ENCODE peak calls at places on chromosomes 2 and 18, in eight cellular contexts. F is NB4, E is sigmoid colon, K is tibial nerve, S is stomach, T is esophagus squamous epithelium, Y is A549, L is gastrocnemius medialis. Q is an unnamed sample.

GRCh38 chr18:49206717-49207116 is 253.7 kb downstream of the DYM start:
- DNase-seq in F (peak), E (no peak), K (no peak), S (no peak), T (no peak), Y (no peak), L (no peak), Q (no peak)

GRCh38 chr2:111221701-111222100 is 101.0 kb downstream of the BCL2L11 start:
- DNase-seq in F (no peak), E (no peak), K (no peak), S (no peak), T (no peak), Y (no peak), L (no peak), Q (no peak)

GRCh38 chr2:232435375-232435648 is 20.6 kb upstream of the ALPI start:
- DNase-seq in F (no peak), E (no peak), K (no peak), S (no peak), T (no peak), Y (no peak), L (no peak), Q (no peak)

GRCh38 chr2:105877945-105878344 is 133.2 kb downstream of the NCK2 start:
- DNase-seq in F (no peak), E (no peak), K (no peak), S (no peak), T (no peak), Y (no peak), L (no peak), Q (no peak)

GRCh38 chr2:169066817-169067356 is 2.5 kb upstream of the DHRS9 start:
- DNase-seq in F (peak), E (no peak), K (no peak), S (no peak), T (no peak), Y (no peak), L (no peak), Q (no peak)

GRCh38 chr18:63342206-63342605 is 22.6 kb upstream of the BCL2 start:
- DNase-seq in F (peak), E (no peak), K (no peak), S (no peak), T (no peak), Y (peak), L (no peak), Q (no peak)

GRCh38 chr18:7789853-7790552 is 222.9 kb downstream of the PTPRM start:
- DNase-seq in F (peak), E (no peak), K (no peak), S (peak), T (no peak), Y (peak), L (no peak), Q (peak)

GRCh38 chr2:233994191-233994590 is 56.3 kb upstream of the SPP2 start:
- DNase-seq in F (no peak), E (no peak), K (no peak), S (no peak), T (no peak), Y (no peak), L (no peak), Q (no peak)

GRCh38 chr2:227939271-227940027 is 68.0 kb downstream of the DAW1 start:
- DNase-seq in F (peak), E (no peak), K (no peak), S (no peak), T (no peak), Y (peak), L (no peak), Q (peak)

GRCh38 chr2:42788478-42788793 is 3.9 kb downstream of the HAAO start:
- DNase-seq in F (no peak), E (no peak), K (no peak), S (no peak), T (no peak), Y (no peak), L (no peak), Q (no peak)

GRCh38 chr2:58950795-58951462 is 709.8 kb upstream of the FANCL start:
- DNase-seq in F (no peak), E (no peak), K (no peak), S (no peak), T (no peak), Y (no peak), L (no peak), Q (no peak)

GRCh38 chr2:240570531-240571313 is 2.4 kb downstream of the RNPEPL1 start:
- DNase-seq in F (no peak), E (peak), K (peak), S (peak), T (no peak), Y (no peak), L (no peak), Q (no peak)

GRCh38 chr18:48263913-48264506 is 145.2 kb downstream of the ZBTB7C start:
- DNase-seq in F (no peak), E (no peak), K (no peak), S (no peak), T (no peak), Y (no peak), L (no peak), Q (peak)

GRCh38 chr2:45753381-45753780 is 101.9 kb downstream of the PRKCE start:
- DNase-seq in F (no peak), E (no peak), K (no peak), S (no peak), T (no peak), Y (no peak), L (no peak), Q (no peak)

GRCh38 chr2:59959944-59960343 is 593.5 kb downstream of the BCL11A start:
- DNase-seq in F (no peak), E (no peak), K (no peak), S (no peak), T (no peak), Y (no peak), L (no peak), Q (no peak)

GRCh38 chr2:63822478-63822877 is 19.2 kb upstream of the UGP2 start:
- DNase-seq in F (no peak), E (no peak), K (no peak), S (no peak), T (no peak), Y (no peak), L (no peak), Q (no peak)
- TF ChIP-seq POLR2A in F (no peak), E (no peak), K (no peak), S (no peak), T (no peak), Y (no peak), L (no peak), Q (no peak)

GRCh38 chr18:56650944-56651770 is at the start of gene WDR7:
- DNase-seq in F (peak), E (peak), K (peak), S (peak), T (peak), Y (peak), L (peak), Q (peak)
- TF ChIP-seq POLR2A in F (no peak), E (peak), K (no peak), S (no peak), T (peak), Y (no peak), L (peak), Q (peak)

GRCh38 chr2:151830966-151831365 is 2.7 kb upstream of the ARL5A start:
- DNase-seq in F (no peak), E (no peak), K (no peak), S (no peak), T (no peak), Y (no peak), L (no peak), Q (no peak)

GRCh38 chr2:151826737-151827157 is 1.5 kb downstream of the ARL5A start:
- DNase-seq in F (peak), E (no peak), K (no peak), S (no peak), T (no peak), Y (no peak), L (no peak), Q (no peak)

GRCh38 chr2:151827564-151828142 is 568 bp downstream of the ARL5A start:
- DNase-seq in F (peak), E (peak), K (no peak), S (no peak), T (no peak), Y (peak), L (no peak), Q (no peak)

GRCh38 chr2:151828890-151829324 is 686 bp upstream of the ARL5A start:
- DNase-seq in F (no peak), E (no peak), K (no peak), S (no peak), T (no peak), Y (no peak), L (no peak), Q (no peak)

GRCh38 chr2:151828143-151828889 is at the start of gene ARL5A:
- DNase-seq in F (peak), E (peak), K (peak), S (peak), T (peak), Y (peak), L (peak), Q (peak)
- TF ChIP-seq POLR2A in F (peak), E (peak), K (peak), S (no peak), T (peak), Y (peak), L (peak), Q (peak)

DNA sequence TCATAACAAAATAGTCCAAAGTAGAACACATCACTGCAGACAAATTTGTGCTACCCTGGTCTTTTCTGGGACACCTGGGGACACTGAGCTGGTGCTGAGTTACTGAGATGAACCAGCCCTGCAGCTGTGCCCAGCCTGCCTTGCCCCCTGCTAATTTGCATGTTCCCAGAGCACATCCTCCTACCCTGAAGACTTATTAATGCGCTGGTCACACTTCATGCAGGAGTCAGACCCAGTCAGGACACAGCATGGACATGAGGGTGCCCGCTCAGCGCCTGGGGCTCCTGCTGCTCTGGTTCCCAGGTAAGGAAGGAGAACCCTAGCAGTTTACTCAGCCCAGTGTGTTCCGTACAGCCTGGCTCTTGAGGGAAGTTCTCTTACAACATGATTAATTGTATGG is 1518.3 kb downstream of the RPIA start:
- DNase-seq in F (no peak), E (no peak), K (no peak), S (no peak), T (no peak), Y (no peak), L (no peak), Q (no peak)
- TF ChIP-seq POLR2A in F (no peak), E (no peak), K (no peak), S (no peak), T (no peak), Y (no peak), L (no peak), Q (no peak)

GRCh38 chr2:157839822-157840221 is 36.3 kb downstream of the ACVR1 start:
- DNase-seq in F (peak), E (no peak), K (no peak), S (no peak), T (no peak), Y (no peak), L (no peak), Q (no peak)

GRCh38 chr2:157837851-157838441 is 38.2 kb downstream of the ACVR1 start:
- DNase-seq in F (peak), E (peak), K (no peak), S (no peak), T (no peak), Y (no peak), L (peak), Q (no peak)

GRCh38 chr2:157839162-157839801 is 36.8 kb downstream of the ACVR1 start:
- DNase-seq in F (no peak), E (no peak), K (no peak), S (no peak), T (no peak), Y (no peak), L (peak), Q (peak)

GRCh38 chr2:157840568-157841156 is 35.5 kb downstream of the ACVR1 start:
- DNase-seq in F (no peak), E (no peak), K (no peak), S (peak), T (no peak), Y (no peak), L (peak), Q (no peak)

GRCh38 chr2:157838442-157839161 is 37.5 kb downstream of the ACVR1 start:
- DNase-seq in F (peak), E (no peak), K (no peak), S (peak), T (no peak), Y (peak), L (peak), Q (peak)
- TF ChIP-seq POLR2A in F (no peak), E (no peak), K (no peak), S (no peak), T (no peak), Y (no peak), L (peak), Q (no peak)

GRCh38 chr2:7034313-7034712 is 117.1 kb downstream of the RNF144A start:
- DNase-seq in F (peak), E (peak), K (no peak), S (no peak), T (no peak), Y (no peak), L (no peak), Q (no peak)
- TF ChIP-seq POLR2A in F (no peak), E (no peak), K (no peak), S (no peak), T (no peak), Y (no peak), L (no peak), Q (no peak)

DNA sequence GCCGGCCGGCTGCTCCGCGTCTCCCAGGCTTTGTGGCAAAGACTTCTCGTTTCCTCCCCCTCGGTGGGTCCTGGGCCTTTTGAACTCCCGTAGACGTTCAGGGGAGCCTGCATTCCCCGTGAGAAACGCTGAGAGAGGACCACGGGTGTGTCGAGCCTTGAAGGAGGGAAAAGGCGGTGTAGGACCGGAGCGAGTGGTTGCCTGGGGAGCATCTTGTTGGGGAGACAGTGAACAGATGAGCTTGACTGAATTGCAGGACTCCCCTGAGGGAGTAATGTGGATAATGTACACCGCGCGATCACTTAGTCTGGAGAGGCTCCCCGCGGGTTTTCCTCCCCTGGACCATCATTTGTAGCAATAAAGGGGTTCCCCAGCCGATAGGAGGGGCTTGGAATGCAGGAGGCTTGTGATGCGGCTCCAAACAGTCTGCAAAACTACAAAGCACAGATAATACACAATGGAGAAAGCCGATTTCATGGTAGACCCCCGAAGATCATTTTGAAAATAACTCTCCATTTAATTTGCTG is 769 bp downstream of the ALMS1 start:
- DNase-seq in F (no peak), E (no peak), K (no peak), S (no peak), T (no peak), Y (no peak), L (no peak), Q (no peak)
- TF ChIP-seq POLR2A in F (no peak), E (no peak), K (no peak), S (no peak), T (no peak), Y (no peak), L (no peak), Q (peak)

GRCh38 chr2:953408-953807 is 2.8 kb downstream of the SNTG2 start:
- DNase-seq in F (no peak), E (no peak), K (no peak), S (no peak), T (no peak), Y (no peak), L (no peak), Q (no peak)

GRCh38 chr2:949894-950626 is 589 bp upstream of the SNTG2 start:
- DNase-seq in F (no peak), E (no peak), K (no peak), S (no peak), T (no peak), Y (no peak), L (no peak), Q (no peak)

GRCh38 chr2:951224-952006 is 766 bp downstream of the SNTG2 start:
- DNase-seq in F (no peak), E (no peak), K (no peak), S (no peak), T (no peak), Y (no peak), L (no peak), Q (no peak)

GRCh38 chr2:949384-949893 is 1.2 kb upstream of the SNTG2 start:
- DNase-seq in F (no peak), E (no peak), K (no peak), S (no peak), T (no peak), Y (no peak), L (no peak), Q (no peak)

GRCh38 chr2:950627-950992 is at the start of gene SNTG2:
- DNase-seq in F (no peak), E (no peak), K (no peak), S (peak), T (no peak), Y (no peak), L (no peak), Q (no peak)
- TF ChIP-seq POLR2A in F (no peak), E (no peak), K (no peak), S (no peak), T (no peak), Y (no peak), L (peak), Q (no peak)

Q was measured in H54.